ENCODE peak calls at places on chromosomes 4 and X, in four cellular contexts. B is HepG2, U is K562, Y is GM12878. K is an unnamed sample.

GRCh38 chrX:75596178-75596577 is 73.3 kb upstream of the ZDHHC15 start:
- DNase-seq in B (no peak), U (no peak), Y (no peak), K (no peak)

GRCh38 chr4:168540865-168541607 is 44.2 kb downstream of the PALLD start:
- DNase-seq in Y (no peak), B (no peak), U (no peak), K (no peak)

GRCh38 chr4:79827283-79827682 is 245.7 kb downstream of the ANTXR2 start:
- DNase-seq in Y (no peak), U (no peak), B (no peak), K (no peak)

GRCh38 chrX:40964633-40965586 is 120.3 kb upstream of the USP9X start:
- DNase-seq in Y (no peak), U (no peak), B (no peak), K (no peak)

GRCh38 chrX:102934624-102935023 is 2.4 kb upstream of the RAB40AL start:
- DNase-seq in B (peak), U (peak), Y (no peak), K (peak)

GRCh38 chr4:71221510-71222466 is 117.0 kb upstream of the SLC4A4 start:
- DNase-seq in B (no peak), Y (no peak), U (no peak), K (no peak)

GRCh38 chr4:112361181-112361791 is 64.1 kb downstream of the ALPK1 start:
- DNase-seq in B (peak), Y (peak), U (no peak), K (no peak)

GRCh38 chr4:29081230-29081955 is 1638.8 kb upstream of the PCDH7 start:
- DNase-seq in B (no peak), Y (no peak), U (no peak), K (no peak)

GRCh38 chr4:77190053-77190452 is 33.0 kb downstream of the CCNG2 start:
- DNase-seq in Y (no peak), B (no peak), U (no peak), K (no peak)

GRCh38 chr4:81237791-81238190 is 22.8 kb upstream of the PRKG2 start:
- DNase-seq in B (no peak), U (no peak), Y (no peak), K (no peak)

GRCh38 chrX:38999967-39000745 is 198.9 kb downstream of the MID1IP1 start:
- DNase-seq in Y (no peak), B (no peak), U (no peak), K (peak)

GRCh38 chr4:93199492-93199891 is 629.1 kb upstream of the ATOH1 start:
- DNase-seq in Y (no peak), U (no peak), B (peak), K (peak)

GRCh38 chr4:140799686-140800225 is 43.6 kb upstream of the TBC1D9 start:
- DNase-seq in U (no peak), B (no peak), Y (no peak), K (no peak)

GRCh38 chr4:28469886-28470285 is 1609.2 kb downstream of the STIM2 start:
- DNase-seq in Y (no peak), U (no peak), B (no peak), K (no peak)

GRCh38 chr4:122218762-122219161 is 66.6 kb downstream of the BLTP1 start:
- DNase-seq in B (peak), Y (no peak), U (no peak), K (peak)

GRCh38 chrX:85516131-85516530 is 136.7 kb upstream of the POF1B start:
- DNase-seq in Y (no peak), B (no peak), U (no peak), K (no peak)

GRCh38 chrX:107836958-107837357 is 11.3 kb downstream of the MID2 start:
- DNase-seq in B (no peak), U (no peak), Y (no peak), K (no peak)

GRCh38 chr4:39655866-39656265 is 17.2 kb upstream of the SMIM14 start:
- DNase-seq in Y (no peak), B (peak), U (no peak), K (no peak)

GRCh38 chrX:135112096-135112729 is 8.1 kb downstream of the ETDB start:
- DNase-seq in U (no peak), Y (no peak), B (no peak), K (peak)

GRCh38 chr4:72429397-72429889 is 139.6 kb downstream of the ADAMTS3 start:
- DNase-seq in U (no peak), B (no peak), Y (no peak), K (no peak)

GRCh38 chr4:10006604-10007435 is 14.5 kb downstream of the SLC2A9 start:
- DNase-seq in Y (peak), B (peak), U (no peak), K (no peak)

GRCh38 chrX:141341341-141341740 is 99.0 kb upstream of the SPANXC start:
- DNase-seq in U (no peak), B (no peak), Y (no peak), K (no peak)

GRCh38 chr4:16231570-16232252 is 5.4 kb upstream of the TAPT1 start:
- DNase-seq in U (no peak), B (no peak), Y (no peak), K (no peak)

GRCh38 chr4:141768954-141769353 is 132.6 kb downstream of the IL15 start:
- DNase-seq in B (no peak), U (no peak), Y (no peak), K (no peak)

GRCh38 chrX:85963736-85964135 is 83.6 kb downstream of the CHM start:
- DNase-seq in B (peak), U (no peak), Y (no peak), K (no peak)

GRCh38 chrX:71450433-71451106 is 82.3 kb upstream of the OGT start:
- DNase-seq in B (no peak), U (peak), Y (no peak), K (no peak)

GRCh38 chr4:97900187-97900586 is 243.1 kb downstream of the STPG2 start:
- DNase-seq in B (no peak), U (no peak), Y (no peak), K (no peak)

GRCh38 chrX:134733595-134733994 is 75.3 kb upstream of the PLAC1 start:
- DNase-seq in B (no peak), Y (no peak), U (no peak), K (no peak)

GRCh38 chr4:184298255-184298654 is 80.6 kb upstream of the ENPP6 start:
- DNase-seq in Y (no peak), U (no peak), B (no peak), K (no peak)

GRCh38 chr4:24988776-24989175 is 42.0 kb downstream of the LGI2 start:
- DNase-seq in U (no peak), Y (no peak), B (peak), K (no peak)

GRCh38 chr4:172578712-172579111 is 589.9 kb upstream of the GALNT7 start:
- DNase-seq in U (no peak), Y (no peak), B (no peak), K (no peak)

GRCh38 chr4:145812902-145813301 is 125.7 kb downstream of the ZNF827 start:
- DNase-seq in Y (no peak), U (no peak), B (peak), K (no peak)

DNA sequence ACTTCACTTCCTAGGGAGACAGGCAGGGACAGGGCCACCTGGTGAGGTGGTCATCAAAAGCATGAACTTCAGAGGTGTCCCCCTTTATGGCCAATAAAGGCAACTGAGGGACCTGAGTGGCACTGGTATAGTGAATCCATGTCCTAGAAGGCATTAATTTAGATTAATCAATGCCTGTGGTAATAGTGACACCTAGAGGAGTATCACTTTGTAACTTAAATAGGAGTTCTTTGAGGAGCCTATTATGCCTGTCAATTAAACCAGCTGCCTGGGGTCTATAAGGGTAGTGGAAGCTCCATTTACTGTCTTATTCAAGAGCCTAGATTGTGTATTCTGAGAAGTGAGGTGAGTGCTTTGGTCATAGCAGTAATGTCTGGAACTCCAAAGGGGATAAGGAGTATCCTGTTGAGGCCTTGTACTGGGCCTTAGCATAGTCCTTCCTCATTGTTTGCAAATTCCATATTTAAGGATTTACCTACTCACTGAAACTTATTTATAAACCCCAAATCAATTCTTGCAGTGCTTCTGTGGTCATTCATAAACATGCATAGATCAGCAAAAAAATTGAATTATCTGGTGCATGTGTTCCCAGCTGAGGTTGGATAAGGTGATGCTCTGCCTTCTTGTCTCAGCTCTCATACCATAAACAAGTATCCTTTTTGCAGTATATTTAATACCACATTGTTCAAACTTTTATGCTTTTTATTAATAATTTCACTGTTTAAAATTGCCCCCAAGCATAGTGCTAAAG is 213.8 kb upstream of the RADX start:
- DNase-seq in B (no peak), Y (no peak), U (no peak), K (no peak)
- TF ChIP-seq FOXM1 in B (no peak), Y (no peak), U (no peak), K (no peak)

DNA sequence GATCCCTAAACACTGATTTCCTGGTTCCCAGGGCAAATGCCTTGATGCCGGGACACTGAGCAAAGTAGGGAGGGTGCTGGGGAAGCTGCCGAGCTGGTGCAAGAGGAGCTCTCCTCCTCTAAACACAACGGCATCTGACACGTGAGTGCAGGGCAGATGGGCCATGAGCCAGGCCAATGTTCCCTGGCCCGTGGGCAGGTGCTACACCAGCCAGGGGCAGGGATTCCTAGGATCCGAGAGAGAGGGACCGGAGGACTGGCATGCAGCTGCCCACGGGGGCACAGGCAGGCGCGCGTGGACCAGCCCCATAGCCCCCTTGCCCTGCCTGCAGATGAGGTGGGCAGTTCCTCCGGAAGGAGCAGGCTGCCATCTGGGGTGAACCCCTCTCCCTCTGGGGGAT is 66.8 kb upstream of the AFAP1 start:
- DNase-seq in B (no peak), U (no peak), Y (no peak), K (no peak)
- H3K4me2 ChIP-seq in B (no peak), U (no peak), Y (no peak), K (no peak)

GRCh38 chr4:3160325-3160915 is 85.9 kb downstream of the HTT start:
- DNase-seq in U (no peak), Y (no peak), B (no peak), K (no peak)
- TF ChIP-seq FOXM1 in U (no peak), Y (no peak), B (no peak), K (no peak)

DNA sequence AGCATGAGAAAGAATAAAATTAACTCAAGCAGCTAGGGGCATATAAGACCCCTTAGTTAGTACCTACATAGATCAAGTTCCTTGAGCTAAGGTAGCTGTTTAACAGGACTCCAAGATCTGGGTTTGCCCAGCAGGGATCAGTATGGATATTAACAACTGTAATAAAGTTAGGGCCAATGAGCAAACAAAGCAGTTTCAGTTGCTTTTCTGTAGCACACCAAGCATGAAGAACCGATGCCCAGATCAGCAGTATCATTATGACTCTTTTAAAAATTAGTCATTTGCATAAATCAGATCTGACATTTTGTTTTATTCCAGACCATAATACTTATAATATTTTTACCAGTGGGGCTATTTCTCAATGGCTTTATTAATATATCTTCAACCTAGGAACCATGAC is 80.9 kb downstream of the C4orf33 start:
- DNase-seq in U (no peak), Y (no peak), B (no peak), K (no peak)
- H3K4me2 ChIP-seq in U (no peak), Y (no peak), B (no peak), K (no peak)

DNA sequence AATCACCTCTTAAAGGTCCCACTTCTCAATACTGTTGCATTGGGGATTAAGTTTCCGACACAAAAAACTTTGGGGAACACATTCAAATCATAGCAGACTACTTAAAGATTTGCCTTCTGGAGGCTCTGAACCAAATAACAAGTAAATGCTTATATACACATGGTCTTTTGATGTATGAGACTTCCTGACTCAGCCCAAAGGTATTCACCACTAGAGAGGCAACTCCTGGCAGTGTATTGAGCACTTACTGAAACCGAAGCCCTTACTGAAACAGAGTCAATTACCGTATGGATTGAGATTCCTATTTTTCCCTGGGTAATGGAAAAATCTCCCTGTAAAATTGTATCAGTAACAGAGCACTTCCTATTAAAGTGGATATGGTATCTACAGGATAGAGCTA is 45.4 kb downstream of the ZCCHC13 start:
- DNase-seq in Y (no peak), U (no peak), B (peak), K (no peak)
- TF ChIP-seq FOXM1 in Y (no peak), U (no peak), B (no peak), K (no peak)

DNA sequence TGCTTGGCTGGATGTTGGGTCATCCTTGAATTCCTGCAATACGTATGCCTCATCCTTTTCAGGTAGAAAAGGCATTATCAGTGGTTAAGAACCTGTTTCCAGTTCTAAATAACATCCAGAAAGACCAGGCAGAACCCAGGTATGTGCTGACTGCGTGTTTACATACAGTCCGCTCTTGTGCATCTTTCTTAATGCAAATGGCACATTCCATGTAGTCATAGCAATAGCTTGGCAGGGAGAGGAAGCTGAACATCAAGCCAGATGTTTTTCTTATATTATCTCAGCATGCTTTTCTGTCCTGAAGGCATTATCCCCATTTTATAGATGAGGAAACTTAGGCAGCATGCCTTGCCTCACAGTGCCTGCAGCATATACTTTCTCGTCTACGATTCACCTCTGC is 2.1 kb downstream of the DCLK2 start:
- DNase-seq in B (no peak), U (no peak), Y (no peak), K (no peak)
- H3K4me2 ChIP-seq in B (no peak), U (no peak), Y (no peak), K (peak)

K was measured in SK-N-SH.